ENCODE peak calls at places on chromosome 14, in four cellular contexts. B is astrocyte, A is endodermal cell, M is HepG2. S is an unnamed sample. For H3K4me1, the result is how much of the 10 kb centered on the place peaks cover.

GRCh38 chr14:36944307-36945010 is 227.9 kb downstream of the SLC25A21 start:
- DNase-seq in B (peak), A (no peak), M (no peak), S (peak)

GRCh38 chr14:59159169-59159568 is 29.3 kb upstream of the DAAM1 start:
- DNase-seq in M (no peak), A (no peak), B (peak), S (peak)

GRCh38 chr14:20632831-20633771 is 8.4 kb downstream of the OR6S1 start:
- DNase-seq in A (peak), M (peak), B (peak), S (peak)

GRCh38 chr14:47675239-47675488 is 241 bp downstream of the MDGA2 start:
- DNase-seq in A (peak), M (no peak), B (no peak), S (no peak)

GRCh38 chr14:35405304-35405996 is 901 bp upstream of the NFKBIA start:
- DNase-seq in A (peak), M (peak), B (no peak), S (no peak)

GRCh38 chr14:76484355-76484754 is 108.4 kb downstream of the ESRRB start:
- DNase-seq in A (peak), M (no peak), B (no peak), S (no peak)

GRCh38 chr14:78202976-78203375 is 32.8 kb downstream of the NRXN3 start:
- DNase-seq in A (no peak), M (no peak), B (no peak), S (no peak)

GRCh38 chr14:73740921-73741326 is 26.7 kb upstream of the PNMA1 start:
- DNase-seq in A (peak), M (peak), B (no peak), S (peak)

GRCh38 chr14:54739514-54739913 is 163.1 kb downstream of the GCH1 start:
- DNase-seq in A (no peak), B (no peak), M (no peak), S (no peak)

GRCh38 chr14:20215196-20215595 is 8.3 kb upstream of the OR11H6 start:
- DNase-seq in B (no peak), M (no peak), A (no peak), S (no peak)

GRCh38 chr14:76391981-76392690 is 16.2 kb downstream of the ESRRB start:
- DNase-seq in M (no peak), B (no peak), A (no peak), S (no peak)

GRCh38 chr14:35380794-35381193 is 23.8 kb downstream of the NFKBIA start:
- DNase-seq in B (no peak), A (no peak), M (no peak), S (no peak)

GRCh38 chr14:37602605-37603453 is 7.4 kb downstream of the TTC6 start:
- DNase-seq in A (no peak), M (peak), B (no peak), S (no peak)

GRCh38 chr14:75046899-75047298 is 4.4 kb downstream of the MLH3 start:
- DNase-seq in B (no peak), M (no peak), A (no peak), S (no peak)

GRCh38 chr14:94044476-94045091 is 18.4 kb downstream of the OTUB2 start:
- DNase-seq in M (no peak), B (no peak), A (no peak), S (no peak)

GRCh38 chr14:64800000-64800399 is 79.7 kb downstream of the SPTB start:
- DNase-seq in B (no peak), A (peak), M (peak), S (peak)

DNA sequence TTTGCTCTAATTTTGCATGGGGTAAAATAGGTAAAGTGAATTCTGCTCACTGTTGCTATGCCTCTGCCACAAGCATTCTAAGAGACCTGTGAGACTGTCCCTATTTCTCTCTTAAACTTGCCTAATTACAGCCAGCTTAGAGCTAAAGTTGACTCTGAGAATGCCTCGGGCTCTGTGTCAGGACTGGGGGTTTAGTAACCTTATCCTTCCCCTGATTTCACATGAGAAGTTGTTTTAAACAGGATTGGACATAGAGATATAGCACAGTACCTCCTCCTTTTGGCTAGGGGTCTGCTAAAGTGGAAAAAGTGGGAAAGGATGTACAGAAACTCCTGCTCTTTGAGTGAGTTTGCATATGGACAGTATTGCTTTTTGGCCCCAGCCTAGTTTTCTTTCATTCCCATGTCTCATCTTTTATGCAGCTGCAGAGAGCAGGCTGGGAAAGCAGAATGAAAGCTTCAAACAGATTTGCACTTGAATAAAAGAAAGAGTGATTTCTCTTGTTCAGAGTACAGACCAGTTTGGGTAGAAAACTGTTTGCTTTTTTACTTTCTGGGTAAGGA is 122.0 kb downstream of the RAD51B start:
- DNase-seq in B (peak), A (no peak), M (peak), S (peak)
- H3K4me1 ChIP-seq in B (under half), A (under half), M (under half), S (half or more)

DNA sequence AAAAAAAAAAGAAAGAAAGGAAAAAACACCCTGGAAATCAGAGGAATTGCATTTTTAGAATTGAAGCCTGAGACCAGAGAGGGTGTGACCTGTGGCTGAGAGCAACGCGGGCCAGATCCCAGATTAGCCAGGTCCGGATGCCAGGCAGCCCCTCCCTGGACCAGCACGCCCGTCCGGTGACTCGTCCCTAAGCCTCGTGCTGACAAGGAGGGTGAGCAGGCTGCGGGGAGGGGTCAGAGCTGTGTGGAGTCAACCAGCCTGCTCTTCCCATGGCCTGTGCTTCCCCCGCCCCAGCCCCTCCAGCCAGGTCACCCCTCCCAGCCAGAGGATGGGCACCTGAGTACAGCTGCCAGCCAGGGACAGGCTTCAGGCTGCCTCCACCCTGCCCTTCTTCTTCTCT is 4.2 kb upstream of the KLC1 start:
- DNase-seq in B (peak), A (peak), M (peak), S (peak)
- H3K4me3 ChIP-seq in B (no peak), A (no peak), M (peak), S (no peak)

GRCh38 chr14:104435147-104436046 is 144.2 kb upstream of the C14orf180 start:
- DNase-seq in A (no peak), M (no peak), B (no peak), S (no peak)

GRCh38 chr14:104433401-104434213 is 146.0 kb upstream of the C14orf180 start:
- DNase-seq in B (no peak), A (peak), M (no peak), S (no peak)

GRCh38 chr14:104432611-104433231 is 146.8 kb upstream of the C14orf180 start:
- DNase-seq in B (no peak), M (no peak), A (peak), S (no peak)

GRCh38 chr14:104436047-104436531 is 143.5 kb upstream of the C14orf180 start:
- DNase-seq in A (peak), M (no peak), B (peak), S (peak)

GRCh38 chr14:104434214-104435076 is 145.1 kb upstream of the C14orf180 start:
- DNase-seq in M (no peak), A (peak), B (no peak), S (no peak)
- H3K9ac ChIP-seq in M (no peak), A (no peak), B (no peak), S (no peak)

DNA sequence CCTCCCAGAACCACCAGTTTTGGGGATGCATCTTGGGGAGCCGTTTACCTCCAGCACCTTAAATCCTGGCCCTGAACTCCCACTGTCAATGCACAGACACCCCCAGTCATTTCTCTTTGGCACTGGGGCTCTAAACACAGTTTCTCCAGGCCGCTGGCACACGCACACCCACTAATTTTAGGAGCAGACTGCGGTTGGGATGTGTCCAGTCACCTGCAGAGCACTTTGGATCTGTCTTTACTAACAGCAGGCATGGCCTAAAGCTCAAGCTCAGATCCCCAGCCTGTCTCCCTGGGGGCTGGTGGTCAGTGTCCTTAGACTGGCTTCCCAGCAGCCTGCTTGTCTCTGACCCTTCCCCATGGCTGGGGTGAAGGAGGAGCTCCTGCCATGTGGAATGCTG is 49.9 kb downstream of the SYNE3 start:
- DNase-seq in M (no peak), B (no peak), A (no peak), S (no peak)
- H3K4me1 ChIP-seq in M (under half), B (under half), A (under half), S (half or more)

GRCh38 chr14:104817930-104818713 is 17.2 kb downstream of the ZBTB42 start:
- DNase-seq in M (no peak), B (no peak), A (peak), S (no peak)

GRCh38 chr14:104821229-104821945 is 20.5 kb downstream of the ZBTB42 start:
- DNase-seq in A (no peak), B (no peak), M (no peak), S (no peak)

GRCh38 chr14:104818714-104819161 is 17.8 kb downstream of the ZBTB42 start:
- DNase-seq in M (no peak), A (peak), B (no peak), S (no peak)

GRCh38 chr14:104820669-104821228 is 19.8 kb downstream of the ZBTB42 start:
- DNase-seq in B (peak), M (peak), A (peak), S (peak)

GRCh38 chr14:104819361-104819771 is 18.5 kb downstream of the ZBTB42 start:
- DNase-seq in A (peak), B (no peak), M (no peak), S (no peak)
- H3K4me3 ChIP-seq in A (no peak), B (no peak), M (no peak), S (no peak)

GRCh38 chr14:100532154-100532915 is 54.9 kb downstream of the BEGAIN start:
- DNase-seq in M (no peak), A (no peak), B (peak), S (no peak)
- H3K9ac ChIP-seq in M (no peak), A (no peak), B (no peak), S (no peak)

GRCh38 chr14:100820945-100821344 is 5.0 kb upstream of the MEG3 start:
- DNase-seq in B (no peak), A (no peak), M (peak), S (no peak)
- H3K4me1 ChIP-seq in B (under half), A (under half), M (half or more), S (under half)

GRCh38 chr14:69574266-69574953 is at the start of gene CCDC177:
- DNase-seq in B (no peak), A (peak), M (peak), S (peak)
- H3K4me3 ChIP-seq in B (peak), A (peak), M (peak), S (no peak)

GRCh38 chr14:61470954-61471279 is 149.5 kb downstream of the PRKCH start:
- DNase-seq in B (no peak), A (no peak), M (no peak), S (no peak)
- H3K9ac ChIP-seq in B (peak), A (no peak), M (no peak), S (peak)

GRCh38 chr14:89699076-89699475 is 255.5 kb downstream of the EFCAB11 start:
- DNase-seq in A (no peak), B (no peak), M (no peak), S (no peak)
- H3K4me1 ChIP-seq in A (under half), B (under half), M (under half), S (under half)

S was measured in adipocyte.